ENCODE peak calls at places on chromosomes 13 and 19, in four cellular contexts. Y, J, P and G are unnamed samples.

GRCh38 chr19:8358948-8359347 is 5.0 kb upstream of the ANGPTL4 start:
- DNase-seq in Y (no peak), J (no peak), P (no peak), G (no peak)

GRCh38 chr19:33796164-33797100 is at the start of gene KCTD15:
- DNase-seq in Y (peak; percentile 70), J (no peak), P (peak; percentile 50), G (no peak)

GRCh38 chr13:27194209-27194608 is 22.6 kb upstream of the USP12 start:
- DNase-seq in Y (peak; percentile 48), J (no peak), P (no peak), G (no peak)

GRCh38 chr19:44603201-44603945 is 10.0 kb upstream of the IGSF23 start:
- DNase-seq in Y (peak; percentile 85), J (no peak), P (no peak), G (no peak)

GRCh38 chr19:41226053-41226873 is 7.2 kb downstream of the AXL start:
- DNase-seq in Y (peak; percentile 92), J (peak; percentile 13), P (peak; percentile 31), G (no peak)

GRCh38 chr13:30360586-30360985 is 53.2 kb upstream of the KATNAL1 start:
- DNase-seq in Y (no peak), J (no peak), P (no peak), G (no peak)

GRCh38 chr19:19554074-19555023 is 16.3 kb downstream of the CILP2 start:
- DNase-seq in Y (peak; percentile 41), J (peak; percentile 40), P (peak; percentile 70), G (no peak)

GRCh38 chr19:3968556-3969434 is 2.1 kb downstream of the DAPK3 start:
- DNase-seq in Y (peak; percentile 99), J (no peak), P (peak; percentile 66), G (no peak)

GRCh38 chr19:3243851-3244700 is 19.6 kb downstream of the CELF5 start:
- DNase-seq in Y (peak; percentile 39), J (peak; percentile 46), P (peak; percentile 75), G (no peak)

GRCh38 chr13:75704942-75705320 is 68.8 kb downstream of the LMO7 start:
- DNase-seq in Y (peak; percentile 21), J (no peak), P (no peak), G (no peak)

GRCh38 chr13:99392126-99392805 is 85.1 kb upstream of the GPR183 start:
- DNase-seq in Y (no peak), J (no peak), P (no peak), G (no peak)

GRCh38 chr13:93767231-93767916 is 540.8 kb downstream of the GPC6 start:
- DNase-seq in Y (no peak), J (no peak), P (no peak), G (no peak)

GRCh38 chr13:24161010-24161775 is 673 bp downstream of the SPATA13 start:
- DNase-seq in Y (no peak), J (peak; percentile 41), P (no peak), G (no peak)

GRCh38 chr13:44184740-44185139 is 188.9 kb upstream of the SERP2 start:
- DNase-seq in Y (no peak), J (no peak), P (no peak), G (no peak)

GRCh38 chr19:7224205-7224833 is 69.9 kb downstream of the INSR start:
- DNase-seq in Y (peak; percentile 88), J (no peak), P (no peak), G (no peak)

GRCh38 chr13:99870541-99870940 is 101.0 kb downstream of the ZIC5 start:
- DNase-seq in Y (no peak), J (no peak), P (no peak), G (no peak)

GRCh38 chr19:35168261-35168660 is 13.7 kb downstream of the FXYD5 start:
- DNase-seq in Y (no peak), J (no peak), P (no peak), G (no peak)

GRCh38 chr13:93758575-93758974 is 532.0 kb downstream of the GPC6 start:
- DNase-seq in Y (peak; percentile 46), J (no peak), P (no peak), G (no peak)

GRCh38 chr19:3065675-3066357 is 3.5 kb upstream of the TLE5 start:
- DNase-seq in Y (no peak), J (no peak), P (no peak), G (peak; percentile 87)

GRCh38 chr19:45496349-45496953 is 396 bp downstream of the RTN2 start:
- DNase-seq in Y (no peak), J (peak; percentile 38), P (peak; percentile 64), G (no peak)

GRCh38 chr13:46947425-46948191 is 50.8 kb upstream of the HTR2A start:
- DNase-seq in Y (no peak), J (no peak), P (no peak), G (no peak)

GRCh38 chr19:50344661-50345318 is 15.6 kb upstream of the KCNC3 start:
- DNase-seq in Y (no peak), J (no peak), P (no peak), G (peak; percentile 90)

GRCh38 chr13:43804461-43805070 is 17.8 kb upstream of the ENOX1 start:
- DNase-seq in Y (peak; percentile 82), J (no peak), P (peak; percentile 42), G (peak; percentile 22)

GRCh38 chr19:57262044-57262443 is 18.2 kb upstream of the ZNF460 start:
- DNase-seq in Y (no peak), J (no peak), P (no peak), G (no peak)

GRCh38 chr19:2888739-2889224 is 11.9 kb upstream of the ZNF57 start:
- DNase-seq in Y (no peak), J (no peak), P (no peak), G (no peak)

GRCh38 chr13:73158851-73159250 is 100.0 kb downstream of the KLF5 start:
- DNase-seq in Y (peak; percentile 54), J (no peak), P (no peak), G (no peak)